ENCODE peak calls at places on chromosome 7, in nine cellular contexts. V, F, X, Z, M, L, Y, P and T are unnamed samples.

GRCh38 chr7:155227788-155228458 is 69.8 kb upstream of the INSIG1 start:
- DNase-seq in F (no peak), Z (no peak), L (no peak), V (no peak), Y (no peak), X (no peak), M (no peak), P (no peak), T (no peak)

GRCh38 chr7:25860206-25860881 is 291.7 kb upstream of the NFE2L3 start:
- DNase-seq in F (no peak), V (no peak), Y (no peak), Z (peak), P (no peak), L (no peak), M (no peak), X (no peak), T (no peak)

GRCh38 chr7:28862876-28863275 is 95.3 kb downstream of the TRIL start:
- DNase-seq in M (no peak), F (no peak), P (peak), Z (peak), X (no peak), L (no peak), V (no peak), Y (peak), T (no peak)

GRCh38 chr7:122633472-122633871 is 65.4 kb downstream of the RNF133 start:
- DNase-seq in Y (no peak), Z (no peak), X (no peak), P (no peak), L (no peak), F (no peak), M (no peak), V (no peak), T (no peak)

GRCh38 chr7:7504910-7505704 is 30.6 kb downstream of the COL28A1 start:
- DNase-seq in Z (no peak), X (no peak), V (no peak), P (no peak), Y (no peak), L (no peak), M (no peak), F (no peak), T (no peak)

GRCh38 chr7:497346-497745 is 22.3 kb downstream of the PDGFA start:
- DNase-seq in X (no peak), L (no peak), M (no peak), P (no peak), Z (no peak), F (no peak), Y (no peak), V (no peak), T (no peak)

GRCh38 chr7:30135551-30136271 is 925 bp downstream of the MTURN start:
- DNase-seq in V (peak), L (peak), X (peak), M (peak), P (peak), F (peak), Y (peak), Z (peak), T (no peak)

GRCh38 chr7:23893942-23894890 is 184.2 kb downstream of the STK31 start:
- DNase-seq in Z (no peak), X (no peak), P (peak), F (no peak), Y (peak), L (no peak), M (no peak), V (no peak), T (no peak)

GRCh38 chr7:34612671-34613070 is 45.3 kb upstream of the NPSR1 start:
- DNase-seq in X (no peak), Z (peak), M (no peak), L (no peak), F (no peak), Y (peak), V (no peak), P (peak), T (no peak)